ENCODE peak calls at places on chromosome 10, in four cellular contexts. One of them, this sample, is unnamed. For H3K4me1, H3K9me3 and H3K36me3, the result is how much of the 10 kb centered on the place peaks cover.

GRCh38 chr10:1978593-1978992 is 241.3 kb upstream of the ADARB2 start:
- DNase-seq in CD4-positive, CD25-positive, alpha-beta regulatory T cell: no peak
- DNase-seq in Panc1: no peak
- DNase-seq in upper lobe of right lung: no peak
- DNase-seq in this sample: no peak

GRCh38 chr10:77641344-77641743 is 3.7 kb upstream of the KCNMA1 start:
- DNase-seq in CD4-positive, CD25-positive, alpha-beta regulatory T cell: no peak
- DNase-seq in Panc1: no peak
- DNase-seq in upper lobe of right lung: no peak
- DNase-seq in this sample: no peak

GRCh38 chr10:51073461-51074237 is 638 bp upstream of the PRKG1 start:
- DNase-seq in CD4-positive, CD25-positive, alpha-beta regulatory T cell: no peak
- DNase-seq in Panc1: no peak
- DNase-seq in upper lobe of right lung: no peak
- DNase-seq in this sample: no peak

GRCh38 chr10:5591336-5591824 is 66.6 kb downstream of the CALML3 start:
- DNase-seq in CD4-positive, CD25-positive, alpha-beta regulatory T cell: no peak
- DNase-seq in Panc1: no peak
- DNase-seq in upper lobe of right lung: peak
- DNase-seq in this sample: peak

GRCh38 chr10:2680802-2681201 is 386.5 kb upstream of the PFKP start:
- DNase-seq in CD4-positive, CD25-positive, alpha-beta regulatory T cell: no peak
- DNase-seq in Panc1: no peak
- DNase-seq in upper lobe of right lung: no peak
- DNase-seq in this sample: no peak

GRCh38 chr10:125337510-125337909 is 177.1 kb upstream of the CTBP2 start:
- DNase-seq in CD4-positive, CD25-positive, alpha-beta regulatory T cell: no peak
- DNase-seq in Panc1: no peak
- DNase-seq in upper lobe of right lung: no peak
- DNase-seq in this sample: no peak

GRCh38 chr10:79552143-79552542 is 8.1 kb downstream of the SFTPA2 start:
- DNase-seq in CD4-positive, CD25-positive, alpha-beta regulatory T cell: no peak
- DNase-seq in Panc1: no peak
- DNase-seq in upper lobe of right lung: no peak
- DNase-seq in this sample: no peak

GRCh38 chr10:31961675-31962074 is 33.0 kb upstream of the ARHGAP12 start:
- DNase-seq in CD4-positive, CD25-positive, alpha-beta regulatory T cell: peak
- DNase-seq in Panc1: no peak
- DNase-seq in upper lobe of right lung: no peak
- DNase-seq in this sample: no peak

GRCh38 chr10:132539431-132539839 is 1.8 kb downstream of the INPP5A start:
- DNase-seq in CD4-positive, CD25-positive, alpha-beta regulatory T cell: peak
- DNase-seq in Panc1: no peak
- DNase-seq in upper lobe of right lung: peak
- DNase-seq in this sample: peak

GRCh38 chr10:17645591-17646345 is 1.8 kb downstream of the STAM start:
- DNase-seq in CD4-positive, CD25-positive, alpha-beta regulatory T cell: peak
- DNase-seq in Panc1: peak
- DNase-seq in upper lobe of right lung: no peak
- DNase-seq in this sample: no peak

GRCh38 chr10:109773818-109774440 is 149.4 kb downstream of the XPNPEP1 start:
- DNase-seq in CD4-positive, CD25-positive, alpha-beta regulatory T cell: peak
- DNase-seq in Panc1: no peak
- DNase-seq in upper lobe of right lung: no peak
- DNase-seq in this sample: no peak

GRCh38 chr10:87675396-87676376 is 16.0 kb downstream of the PAPSS2 start:
- DNase-seq in CD4-positive, CD25-positive, alpha-beta regulatory T cell: no peak
- DNase-seq in Panc1: no peak
- DNase-seq in upper lobe of right lung: no peak
- DNase-seq in this sample: no peak

GRCh38 chr10:48463318-48464003 is 141.4 kb downstream of the ARHGAP22 start:
- DNase-seq in CD4-positive, CD25-positive, alpha-beta regulatory T cell: no peak
- DNase-seq in Panc1: no peak
- DNase-seq in upper lobe of right lung: peak
- DNase-seq in this sample: no peak

GRCh38 chr10:1251769-1252168 is 195.6 kb downstream of the WDR37 start:
- DNase-seq in CD4-positive, CD25-positive, alpha-beta regulatory T cell: no peak
- DNase-seq in Panc1: no peak
- DNase-seq in upper lobe of right lung: no peak
- DNase-seq in this sample: no peak

GRCh38 chr10:30386801-30387588 is 37.9 kb upstream of the MTPAP start:
- DNase-seq in CD4-positive, CD25-positive, alpha-beta regulatory T cell: no peak
- DNase-seq in Panc1: no peak
- DNase-seq in upper lobe of right lung: no peak
- DNase-seq in this sample: no peak

GRCh38 chr10:24988831-24989769 is 26.9 kb downstream of the ENKUR start:
- DNase-seq in CD4-positive, CD25-positive, alpha-beta regulatory T cell: no peak
- DNase-seq in Panc1: no peak
- DNase-seq in upper lobe of right lung: no peak
- DNase-seq in this sample: no peak

GRCh38 chr10:69895759-69896158 is 94.1 kb downstream of the COL13A1 start:
- DNase-seq in CD4-positive, CD25-positive, alpha-beta regulatory T cell: no peak
- DNase-seq in Panc1: no peak
- DNase-seq in upper lobe of right lung: no peak
- DNase-seq in this sample: no peak

GRCh38 chr10:122310311-122311050 is 39.4 kb downstream of the BTBD16 start:
- DNase-seq in CD4-positive, CD25-positive, alpha-beta regulatory T cell: no peak
- DNase-seq in Panc1: no peak
- DNase-seq in upper lobe of right lung: no peak
- DNase-seq in this sample: no peak

GRCh38 chr10:122308487-122309141 is 37.5 kb downstream of the BTBD16 start:
- DNase-seq in CD4-positive, CD25-positive, alpha-beta regulatory T cell: no peak
- DNase-seq in Panc1: no peak
- DNase-seq in upper lobe of right lung: no peak
- DNase-seq in this sample: no peak

GRCh38 chr10:122307669-122308486 is 36.8 kb downstream of the BTBD16 start:
- DNase-seq in CD4-positive, CD25-positive, alpha-beta regulatory T cell: no peak
- DNase-seq in Panc1: peak
- DNase-seq in upper lobe of right lung: no peak
- DNase-seq in this sample: no peak

GRCh38 chr10:122306744-122307143 is 35.6 kb downstream of the BTBD16 start:
- DNase-seq in CD4-positive, CD25-positive, alpha-beta regulatory T cell: no peak
- DNase-seq in Panc1: no peak
- DNase-seq in upper lobe of right lung: no peak
- DNase-seq in this sample: no peak

GRCh38 chr10:122311051-122311410 is 39.9 kb downstream of the BTBD16 start:
- DNase-seq in CD4-positive, CD25-positive, alpha-beta regulatory T cell: no peak
- DNase-seq in Panc1: no peak
- DNase-seq in upper lobe of right lung: no peak
- DNase-seq in this sample: no peak
- H3K4me1 ChIP-seq in CD4-positive, CD25-positive, alpha-beta regulatory T cell: under half
- H3K4me1 ChIP-seq in Panc1: half or more
- H3K4me1 ChIP-seq in upper lobe of right lung: under half
- H3K4me1 ChIP-seq in this sample: under half

GRCh38 chr10:74825371-74826141 is 844 bp upstream of the KAT6B start:
- DNase-seq in CD4-positive, CD25-positive, alpha-beta regulatory T cell: no peak
- DNase-seq in Panc1: no peak
- DNase-seq in upper lobe of right lung: no peak
- DNase-seq in this sample: no peak
- H3K9me3 ChIP-seq in CD4-positive, CD25-positive, alpha-beta regulatory T cell: under half
- H3K9me3 ChIP-seq in Panc1: under half
- H3K9me3 ChIP-seq in upper lobe of right lung: under half
- H3K9me3 ChIP-seq in this sample: under half

DNA sequence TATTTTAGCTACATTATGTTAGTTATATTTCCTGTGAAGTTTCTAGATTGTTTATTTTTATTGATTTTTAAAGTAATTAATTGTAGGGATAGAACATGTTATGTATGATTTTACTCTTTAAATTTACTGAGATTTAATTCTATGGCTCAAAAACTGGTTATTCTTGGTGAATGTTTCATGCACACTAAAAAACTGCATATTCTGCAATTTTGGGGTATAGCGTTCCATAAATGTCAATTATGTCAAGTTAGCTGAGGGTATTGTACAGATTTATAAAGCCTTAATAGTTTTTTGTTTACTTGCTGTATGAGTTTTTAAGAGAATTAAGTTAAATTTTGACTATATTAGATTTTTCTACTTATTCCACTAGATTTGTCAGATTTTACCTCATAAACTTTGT is 669.7 kb downstream of the GRID1 start:
- DNase-seq in CD4-positive, CD25-positive, alpha-beta regulatory T cell: no peak
- DNase-seq in Panc1: no peak
- DNase-seq in upper lobe of right lung: no peak
- DNase-seq in this sample: no peak
- H3K36me3 ChIP-seq in CD4-positive, CD25-positive, alpha-beta regulatory T cell: under half
- H3K36me3 ChIP-seq in Panc1: under half
- H3K36me3 ChIP-seq in upper lobe of right lung: under half
- H3K36me3 ChIP-seq in this sample: under half

DNA sequence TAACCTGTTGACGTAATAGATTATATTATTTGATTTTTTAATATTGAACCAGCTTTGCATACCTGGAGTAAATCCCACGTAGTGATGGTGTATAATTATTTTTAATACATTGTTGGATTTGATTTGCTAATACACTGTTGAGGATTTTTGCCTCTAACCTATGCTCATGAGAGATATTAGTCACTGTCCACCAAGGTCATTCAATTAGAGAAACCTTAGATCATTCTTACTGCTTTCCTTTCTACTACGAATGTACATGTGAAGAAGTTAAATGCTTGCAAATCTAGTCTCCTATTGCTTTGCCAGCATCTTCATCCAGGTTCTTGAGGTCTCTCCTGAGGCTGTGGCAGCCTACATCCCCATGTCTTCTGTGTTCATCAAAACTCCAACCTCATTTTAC is 6.7 kb downstream of the ATP5F1C start:
- DNase-seq in CD4-positive, CD25-positive, alpha-beta regulatory T cell: no peak
- DNase-seq in Panc1: no peak
- DNase-seq in upper lobe of right lung: no peak
- DNase-seq in this sample: no peak
- H3K4me1 ChIP-seq in CD4-positive, CD25-positive, alpha-beta regulatory T cell: under half
- H3K4me1 ChIP-seq in Panc1: under half
- H3K4me1 ChIP-seq in upper lobe of right lung: under half
- H3K4me1 ChIP-seq in this sample: under half

This sample was measured in lower lobe of right lung.